ENCODE peak calls at places on chromosomes 16 and 17, in eight cellular contexts. C is amniotic stem cell, R is heart right ventricle, V is hippocampal formation, S is KBM-7, Y is M059J, J is iPS-NIHi11, A is BJ. X is an unnamed sample.

GRCh38 chr16:2705351-2705750 is 14.7 kb downstream of the PRSS27 start:
- DNase-seq in C (no peak), R (no peak), V (no peak), S (no peak), Y (no peak), J (no peak), A (no peak), X (no peak)

GRCh38 chr16:49588061-49588460 is 214.5 kb downstream of the C16orf78 start:
- DNase-seq in C (no peak), R (no peak), V (no peak), S (no peak), Y (no peak), J (no peak), A (no peak), X (no peak)

GRCh38 chr16:5838725-5839124 is 741.1 kb upstream of the EEF2KMT start:
- DNase-seq in C (no peak), R (no peak), V (no peak), S (no peak), Y (no peak), J (no peak), A (no peak), X (no peak)

GRCh38 chr17:69406906-69407305 is 7.6 kb upstream of the MAP2K6 start:
- DNase-seq in C (no peak), R (no peak), V (no peak), S (no peak), Y (no peak), J (no peak), A (peak), X (no peak)

GRCh38 chr17:76444518-76445311 is 8.2 kb downstream of the UBE2O start:
- DNase-seq in C (no peak), R (no peak), V (no peak), S (no peak), Y (peak), J (no peak), A (no peak), X (no peak)

GRCh38 chr16:84700518-84701277 is 898 bp downstream of the USP10 start:
- DNase-seq in C (no peak), R (peak), V (no peak), S (peak), Y (peak), J (no peak), A (no peak), X (no peak)

GRCh38 chr17:50679008-50679544 is 28.6 kb downstream of the ANKRD40 start:
- DNase-seq in C (no peak), R (no peak), V (no peak), S (no peak), Y (no peak), J (no peak), A (no peak), X (no peak)

GRCh38 chr16:88405325-88406060 is 22.7 kb downstream of the ZNF469 start:
- DNase-seq in C (no peak), R (peak), V (no peak), S (no peak), Y (no peak), J (no peak), A (no peak), X (peak)

GRCh38 chr17:81517339-81518112 is 4.9 kb upstream of the ACTG1 start:
- DNase-seq in C (no peak), R (no peak), V (no peak), S (peak), Y (peak), J (peak), A (no peak), X (no peak)

GRCh38 chr17:27333410-27333980 is 39.6 kb downstream of the WSB1 start:
- DNase-seq in C (no peak), R (no peak), V (no peak), S (no peak), Y (no peak), J (no peak), A (no peak), X (no peak)

GRCh38 chr17:29250666-29251065 is 4.0 kb downstream of the CRYBA1 start:
- DNase-seq in C (no peak), R (no peak), V (no peak), S (no peak), Y (peak), J (no peak), A (peak), X (no peak)

GRCh38 chr16:86948046-86948445 is 369.1 kb downstream of the C16orf95 start:
- DNase-seq in C (no peak), R (no peak), V (no peak), S (no peak), Y (no peak), J (no peak), A (no peak), X (no peak)

GRCh38 chr16:28836761-28837064 is 9.4 kb downstream of the TUFM start:
- DNase-seq in C (no peak), R (no peak), V (no peak), S (no peak), Y (no peak), J (no peak), A (no peak), X (no peak)

GRCh38 chr17:74859439-74860228 is at the start of gene GRIN2C:
- DNase-seq in C (no peak), R (no peak), V (no peak), S (no peak), Y (no peak), J (peak), A (no peak), X (no peak)

GRCh38 chr17:77451271-77451893 is 310.6 kb downstream of the SEC14L1 start:
- DNase-seq in C (peak), R (peak), V (peak), S (no peak), Y (peak), J (peak), A (no peak), X (no peak)

GRCh38 chr17:21357281-21357680 is 18.9 kb upstream of the KCNJ12 start:
- DNase-seq in C (no peak), R (no peak), V (no peak), S (no peak), Y (no peak), J (no peak), A (no peak), X (no peak)

GRCh38 chr16:4414187-4414909 is 2.0 kb downstream of the CORO7 start:
- DNase-seq in C (no peak), R (no peak), V (no peak), S (no peak), Y (no peak), J (no peak), A (no peak), X (no peak)

GRCh38 chr17:36608794-36609497 is 7.6 kb downstream of the MRM1 start:
- DNase-seq in C (no peak), R (no peak), V (peak), S (peak), Y (no peak), J (no peak), A (no peak), X (peak)

GRCh38 chr17:57562231-57562630 is 182.9 kb downstream of the CCDC182 start:
- DNase-seq in C (no peak), R (no peak), V (peak), S (no peak), Y (no peak), J (no peak), A (no peak), X (no peak)

GRCh38 chr17:50923611-50924010 is 57.5 kb upstream of the TOB1 start:
- DNase-seq in C (no peak), R (no peak), V (no peak), S (no peak), Y (no peak), J (no peak), A (no peak), X (no peak)

GRCh38 chr16:56125922-56126321 is 65.4 kb upstream of the GNAO1 start:
- DNase-seq in C (no peak), R (no peak), V (no peak), S (no peak), Y (no peak), J (no peak), A (no peak), X (no peak)

GRCh38 chr16:56451753-56452689 is 667 bp downstream of the OGFOD1 start:
- DNase-seq in C (peak), R (peak), V (no peak), S (no peak), Y (peak), J (peak), A (peak), X (no peak)

GRCh38 chr16:85539084-85539483 is 74.0 kb upstream of the GSE1 start:
- DNase-seq in C (no peak), R (no peak), V (no peak), S (no peak), Y (no peak), J (no peak), A (no peak), X (no peak)

GRCh38 chr17:50297407-50297865 is 23.2 kb downstream of the TMEM92 start:
- DNase-seq in C (no peak), R (peak), V (peak), S (peak), Y (peak), J (peak), A (no peak), X (peak)

X was measured in fibroblast of the conjunctiva.